ENCODE peak calls at places on chromosomes 7 and 10, in five cellular contexts. One of them, this sample, is unnamed.

GRCh38 chr10:125479059-125479458 is 203.9 kb downstream of the TEX36 start:
- DNase-seq in type B pancreatic cell: no peak
- DNase-seq in NT2/D1: no peak
- DNase-seq in activated CD4-positive, alpha-beta memory T cell treated with anti-CD3 and anti-CD28 coated beads, Interleukin-2, amount 10 ng/mL, durations not matched to agents 7 days and 5 days: no peak
- DNase-seq in astrocyte of the hippocampus: peak
- DNase-seq in this sample: no peak

GRCh38 chr10:71241899-71242620 is 29.7 kb downstream of the UNC5B start:
- DNase-seq in type B pancreatic cell: no peak
- DNase-seq in NT2/D1: no peak
- DNase-seq in activated CD4-positive, alpha-beta memory T cell treated with anti-CD3 and anti-CD28 coated beads, Interleukin-2, amount 10 ng/mL, durations not matched to agents 7 days and 5 days: no peak
- DNase-seq in astrocyte of the hippocampus: no peak
- DNase-seq in this sample: no peak

GRCh38 chr10:46524471-46525176 is 31.8 kb downstream of the GPRIN2 start:
- DNase-seq in type B pancreatic cell: no peak
- DNase-seq in NT2/D1: no peak
- DNase-seq in activated CD4-positive, alpha-beta memory T cell treated with anti-CD3 and anti-CD28 coated beads, Interleukin-2, amount 10 ng/mL, durations not matched to agents 7 days and 5 days: no peak
- DNase-seq in astrocyte of the hippocampus: no peak
- DNase-seq in this sample: no peak

GRCh38 chr10:119740096-119740495 is 14.2 kb downstream of the INPP5F start:
- DNase-seq in type B pancreatic cell: no peak
- DNase-seq in NT2/D1: no peak
- DNase-seq in activated CD4-positive, alpha-beta memory T cell treated with anti-CD3 and anti-CD28 coated beads, Interleukin-2, amount 10 ng/mL, durations not matched to agents 7 days and 5 days: no peak
- DNase-seq in astrocyte of the hippocampus: no peak
- DNase-seq in this sample: no peak

GRCh38 chr10:49068209-49068608 is 47.1 kb downstream of the VSTM4 start:
- DNase-seq in type B pancreatic cell: no peak
- DNase-seq in NT2/D1: no peak
- DNase-seq in activated CD4-positive, alpha-beta memory T cell treated with anti-CD3 and anti-CD28 coated beads, Interleukin-2, amount 10 ng/mL, durations not matched to agents 7 days and 5 days: no peak
- DNase-seq in astrocyte of the hippocampus: no peak
- DNase-seq in this sample: no peak

GRCh38 chr7:149815121-149815520 is 23.1 kb upstream of the ZNF862 start:
- DNase-seq in type B pancreatic cell: no peak
- DNase-seq in NT2/D1: no peak
- DNase-seq in activated CD4-positive, alpha-beta memory T cell treated with anti-CD3 and anti-CD28 coated beads, Interleukin-2, amount 10 ng/mL, durations not matched to agents 7 days and 5 days: no peak
- DNase-seq in astrocyte of the hippocampus: no peak
- DNase-seq in this sample: no peak

GRCh38 chr10:102776779-102777417 is 33.1 kb downstream of the WBP1L start:
- DNase-seq in type B pancreatic cell: peak
- DNase-seq in NT2/D1: peak
- DNase-seq in activated CD4-positive, alpha-beta memory T cell treated with anti-CD3 and anti-CD28 coated beads, Interleukin-2, amount 10 ng/mL, durations not matched to agents 7 days and 5 days: no peak
- DNase-seq in astrocyte of the hippocampus: peak
- DNase-seq in this sample: peak

GRCh38 chr7:137715101-137715500 is 131.7 kb downstream of the DGKI start:
- DNase-seq in type B pancreatic cell: no peak
- DNase-seq in NT2/D1: no peak
- DNase-seq in activated CD4-positive, alpha-beta memory T cell treated with anti-CD3 and anti-CD28 coated beads, Interleukin-2, amount 10 ng/mL, durations not matched to agents 7 days and 5 days: no peak
- DNase-seq in astrocyte of the hippocampus: peak
- DNase-seq in this sample: no peak

GRCh38 chr10:13608246-13608853 is 21.6 kb downstream of the PRPF18 start:
- DNase-seq in type B pancreatic cell: no peak
- DNase-seq in NT2/D1: no peak
- DNase-seq in activated CD4-positive, alpha-beta memory T cell treated with anti-CD3 and anti-CD28 coated beads, Interleukin-2, amount 10 ng/mL, durations not matched to agents 7 days and 5 days: no peak
- DNase-seq in astrocyte of the hippocampus: peak
- DNase-seq in this sample: peak

GRCh38 chr10:27360581-27361172 is 120.1 kb upstream of the ACBD5 start:
- DNase-seq in type B pancreatic cell: peak
- DNase-seq in NT2/D1: peak
- DNase-seq in activated CD4-positive, alpha-beta memory T cell treated with anti-CD3 and anti-CD28 coated beads, Interleukin-2, amount 10 ng/mL, durations not matched to agents 7 days and 5 days: peak
- DNase-seq in astrocyte of the hippocampus: peak
- DNase-seq in this sample: peak

GRCh38 chr7:105773030-105773460 is 103.4 kb downstream of the ATXN7L1 start:
- DNase-seq in type B pancreatic cell: no peak
- DNase-seq in NT2/D1: peak
- DNase-seq in activated CD4-positive, alpha-beta memory T cell treated with anti-CD3 and anti-CD28 coated beads, Interleukin-2, amount 10 ng/mL, durations not matched to agents 7 days and 5 days: no peak
- DNase-seq in astrocyte of the hippocampus: peak
- DNase-seq in this sample: no peak

GRCh38 chr10:114044251-114045070 is 795 bp downstream of the ADRB1 start:
- DNase-seq in type B pancreatic cell: no peak
- DNase-seq in NT2/D1: no peak
- DNase-seq in activated CD4-positive, alpha-beta memory T cell treated with anti-CD3 and anti-CD28 coated beads, Interleukin-2, amount 10 ng/mL, durations not matched to agents 7 days and 5 days: no peak
- DNase-seq in astrocyte of the hippocampus: peak
- DNase-seq in this sample: no peak

GRCh38 chr7:20959281-20959680 is 172.6 kb upstream of the SP8 start:
- DNase-seq in type B pancreatic cell: no peak
- DNase-seq in NT2/D1: no peak
- DNase-seq in activated CD4-positive, alpha-beta memory T cell treated with anti-CD3 and anti-CD28 coated beads, Interleukin-2, amount 10 ng/mL, durations not matched to agents 7 days and 5 days: no peak
- DNase-seq in astrocyte of the hippocampus: no peak
- DNase-seq in this sample: no peak

GRCh38 chr7:1973321-1974251 is 259.2 kb downstream of the MAD1L1 start:
- DNase-seq in type B pancreatic cell: no peak
- DNase-seq in NT2/D1: no peak
- DNase-seq in activated CD4-positive, alpha-beta memory T cell treated with anti-CD3 and anti-CD28 coated beads, Interleukin-2, amount 10 ng/mL, durations not matched to agents 7 days and 5 days: no peak
- DNase-seq in astrocyte of the hippocampus: no peak
- DNase-seq in this sample: no peak

GRCh38 chr7:90595801-90596683 is at the start of gene CDK14:
- DNase-seq in type B pancreatic cell: peak
- DNase-seq in NT2/D1: no peak
- DNase-seq in activated CD4-positive, alpha-beta memory T cell treated with anti-CD3 and anti-CD28 coated beads, Interleukin-2, amount 10 ng/mL, durations not matched to agents 7 days and 5 days: peak
- DNase-seq in astrocyte of the hippocampus: peak
- DNase-seq in this sample: peak

This sample was measured in globus pallidus.